ENCODE peak calls at places on chromosomes 16 and 17, in seven cellular contexts. Y is CD4-positive, alpha-beta T cell; F is GM23338; C is NCI-H146; Q is activated CD4-positive, alpha-beta memory T cell treated with anti-CD3 and anti-CD28 coated beads for 36 hours; U is EL; K is iPS DF 19.7. V is an unnamed sample.

GRCh38 chr16:77873066-77873465 is 84.7 kb downstream of the VAT1L start:
- DNase-seq in Y (no peak), F (no peak), C (no peak), Q (no peak), U (no peak), K (no peak), V (no peak)

GRCh38 chr17:50935201-50936124 is 69.3 kb upstream of the TOB1 start:
- DNase-seq in Y (no peak), F (no peak), C (no peak), Q (no peak), U (no peak), K (no peak), V (peak; percentile 64)

GRCh38 chr16:54843424-54843750 is 87.3 kb upstream of the IRX5 start:
- DNase-seq in Y (no peak), F (no peak), C (no peak), Q (no peak), U (no peak), K (no peak), V (no peak)

GRCh38 chr17:51258756-51259573 is 884 bp downstream of the MBTD1 start:
- DNase-seq in Y (no peak), F (no peak), C (peak; percentile 24), Q (peak; percentile 26), U (peak; percentile 16), K (no peak), V (peak; percentile 63)

GRCh38 chr16:2365895-2366294 is 25.4 kb upstream of the ABCA3 start:
- DNase-seq in Y (no peak), F (no peak), C (no peak), Q (no peak), U (peak; percentile 75), K (no peak), V (peak; percentile 73)

GRCh38 chr17:32504166-32504990 is 17.6 kb downstream of the CDK5R1 start:
- DNase-seq in Y (no peak), F (no peak), C (no peak), Q (peak; percentile 55), U (peak; percentile 83), K (no peak), V (no peak)

GRCh38 chr16:88469615-88470395 is 16.7 kb downstream of the ZFPM1 start:
- DNase-seq in Y (peak; percentile 52), F (no peak), C (no peak), Q (peak; percentile 59), U (no peak), K (no peak), V (no peak)

GRCh38 chr17:48997103-48997826 is at the start of gene IGF2BP1:
- DNase-seq in Y (no peak), F (peak; percentile 88), C (no peak), Q (peak; percentile 34), U (peak; percentile 71), K (no peak), V (peak; percentile 97)

GRCh38 chr17:77581480-77581879 is 377.0 kb upstream of the TNRC6C start:
- DNase-seq in Y (no peak), F (no peak), C (no peak), Q (no peak), U (peak; percentile 55), K (no peak), V (peak; percentile 42)

GRCh38 chr17:81962499-81963441 is 1.8 kb upstream of the NOTUM start:
- DNase-seq in Y (no peak), F (peak; percentile 39), C (no peak), Q (no peak), U (no peak), K (no peak), V (no peak)

GRCh38 chr17:49759203-49759602 is 4.7 kb downstream of the FAM117A start:
- DNase-seq in Y (no peak), F (no peak), C (no peak), Q (no peak), U (no peak), K (no peak), V (no peak)

GRCh38 chr17:36129616-36130015 is 26.0 kb downstream of the CCL4 start:
- DNase-seq in Y (no peak), F (no peak), C (no peak), Q (no peak), U (no peak), K (no peak), V (no peak)

GRCh38 chr16:49788936-49789335 is 67.0 kb downstream of the ZNF423 start:
- DNase-seq in Y (no peak), F (no peak), C (no peak), Q (no peak), U (no peak), K (no peak), V (no peak)

GRCh38 chr17:37466471-37466870 is 23.2 kb upstream of the DUSP14 start:
- DNase-seq in Y (no peak), F (no peak), C (no peak), Q (no peak), U (no peak), K (no peak), V (no peak)

GRCh38 chr17:48500435-48501426 is 30.1 kb downstream of the HOXB1 start:
- DNase-seq in Y (no peak), F (peak; percentile 68), C (peak; percentile 18), Q (no peak), U (no peak), K (no peak), V (no peak)

GRCh38 chr17:29079887-29080286 is 36.9 kb downstream of the PIPOX start:
- DNase-seq in Y (no peak), F (peak; percentile 34), C (no peak), Q (no peak), U (no peak), K (no peak), V (no peak)

GRCh38 chr17:7889166-7889584 is 586 bp downstream of the CHD3 start:
- DNase-seq in Y (no peak), F (peak; percentile 62), C (peak; percentile 93), Q (peak; percentile 68), U (peak; percentile 95), K (no peak), V (peak; percentile 96)

GRCh38 chr17:74379495-74380085 is 12.3 kb downstream of the GPR142 start:
- DNase-seq in Y (peak; percentile 84), F (peak; percentile 95), C (peak; percentile 62), Q (peak; percentile 94), U (peak; percentile 59), K (no peak), V (peak; percentile 93)